ENCODE peak calls at places on chromosomes 1 and 21, in eight cellular contexts. One of them, this sample, is unnamed.

GRCh38 chr1:233233508-233234040 is 62.0 kb downstream of the PCNX2 start:
- DNase-seq in AG04450: no peak
- DNase-seq in kidney epithelial cell: no peak
- DNase-seq in stomach: no peak
- DNase-seq in adrenal gland: no peak
- DNase-seq in endothelial cell of umbilical vein: no peak
- DNase-seq in lower lobe of right lung: no peak
- DNase-seq in esophagus muscularis mucosa: no peak
- DNase-seq in this sample: no peak

GRCh38 chr1:202029171-202029665 is 18.8 kb downstream of the ELF3 start:
- DNase-seq in endothelial cell of umbilical vein: peak
- DNase-seq in lower lobe of right lung: no peak
- DNase-seq in AG04450: peak
- DNase-seq in esophagus muscularis mucosa: no peak
- DNase-seq in kidney epithelial cell: no peak
- DNase-seq in adrenal gland: no peak
- DNase-seq in stomach: no peak
- DNase-seq in this sample: no peak

GRCh38 chr1:154861607-154862094 is 8.4 kb downstream of the KCNN3 start:
- DNase-seq in endothelial cell of umbilical vein: no peak
- DNase-seq in adrenal gland: no peak
- DNase-seq in stomach: no peak
- DNase-seq in esophagus muscularis mucosa: no peak
- DNase-seq in lower lobe of right lung: no peak
- DNase-seq in kidney epithelial cell: no peak
- DNase-seq in AG04450: peak
- DNase-seq in this sample: no peak

GRCh38 chr1:185050823-185051451 is 5.6 kb downstream of the RNF2 start:
- DNase-seq in esophagus muscularis mucosa: no peak
- DNase-seq in lower lobe of right lung: no peak
- DNase-seq in stomach: no peak
- DNase-seq in adrenal gland: no peak
- DNase-seq in endothelial cell of umbilical vein: no peak
- DNase-seq in AG04450: no peak
- DNase-seq in kidney epithelial cell: no peak
- DNase-seq in this sample: no peak

GRCh38 chr21:44753357-44753756 is 42.0 kb upstream of the TSPEAR start:
- DNase-seq in stomach: no peak
- DNase-seq in endothelial cell of umbilical vein: no peak
- DNase-seq in kidney epithelial cell: no peak
- DNase-seq in AG04450: no peak
- DNase-seq in adrenal gland: no peak
- DNase-seq in esophagus muscularis mucosa: no peak
- DNase-seq in lower lobe of right lung: no peak
- DNase-seq in this sample: no peak

GRCh38 chr1:158177705-158178450 is 2.8 kb upstream of the CD1D start:
- DNase-seq in adrenal gland: peak
- DNase-seq in stomach: peak
- DNase-seq in AG04450: no peak
- DNase-seq in esophagus muscularis mucosa: no peak
- DNase-seq in lower lobe of right lung: peak
- DNase-seq in kidney epithelial cell: peak
- DNase-seq in endothelial cell of umbilical vein: peak
- DNase-seq in this sample: peak

GRCh38 chr1:63794927-63795326 is 21.1 kb downstream of the ROR1 start:
- DNase-seq in adrenal gland: no peak
- DNase-seq in AG04450: no peak
- DNase-seq in esophagus muscularis mucosa: no peak
- DNase-seq in endothelial cell of umbilical vein: no peak
- DNase-seq in kidney epithelial cell: no peak
- DNase-seq in stomach: no peak
- DNase-seq in lower lobe of right lung: peak
- DNase-seq in this sample: no peak

GRCh38 chr1:238061967-238062613 is 171.4 kb upstream of the ZP4 start:
- DNase-seq in esophagus muscularis mucosa: no peak
- DNase-seq in kidney epithelial cell: peak
- DNase-seq in stomach: no peak
- DNase-seq in endothelial cell of umbilical vein: no peak
- DNase-seq in lower lobe of right lung: no peak
- DNase-seq in AG04450: no peak
- DNase-seq in adrenal gland: no peak
- DNase-seq in this sample: no peak

GRCh38 chr21:43287111-43287973 is 118.5 kb downstream of the CRYAA start:
- DNase-seq in AG04450: no peak
- DNase-seq in adrenal gland: no peak
- DNase-seq in endothelial cell of umbilical vein: no peak
- DNase-seq in lower lobe of right lung: peak
- DNase-seq in esophagus muscularis mucosa: no peak
- DNase-seq in stomach: peak
- DNase-seq in kidney epithelial cell: no peak
- DNase-seq in this sample: no peak

GRCh38 chr1:159953866-159954515 is at the start of gene SLAMF9:
- DNase-seq in AG04450: no peak
- DNase-seq in esophagus muscularis mucosa: no peak
- DNase-seq in stomach: no peak
- DNase-seq in lower lobe of right lung: no peak
- DNase-seq in kidney epithelial cell: no peak
- DNase-seq in adrenal gland: no peak
- DNase-seq in endothelial cell of umbilical vein: no peak
- DNase-seq in this sample: no peak

GRCh38 chr1:150280138-150280707 is 2.1 kb upstream of the CIART start:
- DNase-seq in endothelial cell of umbilical vein: no peak
- DNase-seq in esophagus muscularis mucosa: no peak
- DNase-seq in stomach: peak
- DNase-seq in kidney epithelial cell: no peak
- DNase-seq in AG04450: no peak
- DNase-seq in lower lobe of right lung: no peak
- DNase-seq in adrenal gland: no peak
- DNase-seq in this sample: no peak
- TF ChIP-seq CTCF in endothelial cell of umbilical vein: no peak
- TF ChIP-seq CTCF in esophagus muscularis mucosa: no peak
- TF ChIP-seq CTCF in stomach: no peak
- TF ChIP-seq CTCF in kidney epithelial cell: no peak
- TF ChIP-seq CTCF in AG04450: no peak
- TF ChIP-seq CTCF in lower lobe of right lung: no peak
- TF ChIP-seq CTCF in adrenal gland: no peak
- TF ChIP-seq CTCF in this sample: no peak

DNA sequence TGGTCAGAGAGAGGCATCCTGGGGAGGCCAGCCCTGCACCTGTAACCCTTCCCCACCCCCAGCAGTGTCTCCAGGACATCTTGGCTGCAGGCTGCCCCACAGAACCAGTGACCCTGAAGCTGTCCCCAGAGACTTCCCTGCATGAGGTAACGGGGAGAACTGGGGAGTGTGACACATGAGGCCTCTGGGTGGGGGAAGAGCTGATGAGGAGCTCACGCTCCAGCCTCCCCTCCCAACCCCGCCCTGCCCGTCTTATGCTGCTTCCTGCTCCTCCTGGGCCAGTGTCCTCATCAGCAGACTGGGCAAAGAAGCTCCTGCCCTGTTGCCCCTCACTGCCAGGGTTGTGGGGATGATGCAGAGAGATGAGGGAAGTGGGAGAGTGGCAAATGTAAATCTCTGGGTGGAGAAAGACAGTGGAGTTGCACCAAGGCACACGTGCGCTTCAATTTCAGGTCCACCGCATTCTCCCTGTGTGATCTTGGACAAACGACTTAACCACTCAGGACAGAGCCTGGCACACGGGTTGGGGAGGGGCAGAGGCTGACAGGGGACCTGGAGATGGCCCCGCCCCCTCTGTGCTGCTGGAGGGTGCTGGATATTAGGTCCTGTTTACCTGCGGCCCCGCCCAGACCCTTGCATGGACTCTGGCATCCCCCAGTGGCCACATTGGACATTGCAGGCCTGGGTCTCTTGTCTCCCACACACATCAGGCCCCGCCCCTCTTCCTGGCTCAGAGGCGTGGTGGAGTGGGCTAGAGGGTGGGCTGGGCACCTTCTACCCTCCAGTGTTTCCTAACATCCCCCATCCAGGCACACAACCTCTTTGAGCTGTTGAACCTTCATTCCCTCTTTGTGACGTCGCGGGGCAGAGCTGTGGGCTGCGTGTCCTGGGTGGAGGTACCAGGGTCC is 12.3 kb downstream of the CLCNKB start:
- DNase-seq in stomach: peak
- DNase-seq in esophagus muscularis mucosa: peak
- DNase-seq in lower lobe of right lung: peak
- DNase-seq in kidney epithelial cell: peak
- DNase-seq in AG04450: peak
- DNase-seq in endothelial cell of umbilical vein: peak
- DNase-seq in adrenal gland: peak
- DNase-seq in this sample: peak
- TF ChIP-seq CTCF in stomach: peak
- TF ChIP-seq CTCF in esophagus muscularis mucosa: peak
- TF ChIP-seq CTCF in lower lobe of right lung: peak
- TF ChIP-seq CTCF in kidney epithelial cell: peak
- TF ChIP-seq CTCF in AG04450: peak
- TF ChIP-seq CTCF in endothelial cell of umbilical vein: peak
- TF ChIP-seq CTCF in adrenal gland: peak
- TF ChIP-seq CTCF in this sample: peak

GRCh38 chr1:30299393-30299792 is 424.0 kb downstream of the MATN1 start:
- DNase-seq in stomach: no peak
- DNase-seq in kidney epithelial cell: no peak
- DNase-seq in esophagus muscularis mucosa: peak
- DNase-seq in AG04450: no peak
- DNase-seq in lower lobe of right lung: no peak
- DNase-seq in endothelial cell of umbilical vein: no peak
- DNase-seq in adrenal gland: no peak
- DNase-seq in this sample: no peak
- TF ChIP-seq CTCF in stomach: no peak
- TF ChIP-seq CTCF in kidney epithelial cell: no peak
- TF ChIP-seq CTCF in esophagus muscularis mucosa: no peak
- TF ChIP-seq CTCF in AG04450: no peak
- TF ChIP-seq CTCF in lower lobe of right lung: no peak
- TF ChIP-seq CTCF in endothelial cell of umbilical vein: no peak
- TF ChIP-seq CTCF in adrenal gland: no peak
- TF ChIP-seq CTCF in this sample: no peak

DNA sequence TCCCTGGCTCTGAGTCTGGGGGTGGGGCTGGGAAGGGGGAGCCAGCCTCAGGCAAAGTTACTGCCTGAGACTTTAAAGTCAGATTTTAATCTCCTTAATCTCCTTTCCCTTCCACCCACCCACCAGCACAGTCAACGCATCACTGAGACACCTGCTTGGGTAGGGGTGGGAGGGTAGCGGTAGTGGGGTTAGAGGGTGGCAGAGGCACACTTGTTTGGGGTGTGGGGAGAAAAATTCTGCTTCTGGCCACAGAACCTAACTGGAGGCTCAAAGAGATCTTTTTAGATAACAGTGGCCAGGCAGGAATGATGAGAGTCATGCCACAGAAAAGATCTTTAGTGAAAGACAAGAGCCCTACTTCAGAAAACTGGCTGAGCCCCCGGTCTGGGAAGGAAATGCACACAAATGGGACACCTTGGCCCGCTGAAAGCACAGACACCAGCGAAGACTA is 44.1 kb downstream of the CD247 start:
- DNase-seq in stomach: no peak
- DNase-seq in lower lobe of right lung: no peak
- DNase-seq in esophagus muscularis mucosa: no peak
- DNase-seq in adrenal gland: no peak
- DNase-seq in kidney epithelial cell: no peak
- DNase-seq in AG04450: no peak
- DNase-seq in endothelial cell of umbilical vein: no peak
- DNase-seq in this sample: no peak
- TF ChIP-seq CTCF in stomach: no peak
- TF ChIP-seq CTCF in lower lobe of right lung: no peak
- TF ChIP-seq CTCF in esophagus muscularis mucosa: no peak
- TF ChIP-seq CTCF in adrenal gland: no peak
- TF ChIP-seq CTCF in kidney epithelial cell: no peak
- TF ChIP-seq CTCF in AG04450: no peak
- TF ChIP-seq CTCF in endothelial cell of umbilical vein: no peak
- TF ChIP-seq CTCF in this sample: no peak

DNA sequence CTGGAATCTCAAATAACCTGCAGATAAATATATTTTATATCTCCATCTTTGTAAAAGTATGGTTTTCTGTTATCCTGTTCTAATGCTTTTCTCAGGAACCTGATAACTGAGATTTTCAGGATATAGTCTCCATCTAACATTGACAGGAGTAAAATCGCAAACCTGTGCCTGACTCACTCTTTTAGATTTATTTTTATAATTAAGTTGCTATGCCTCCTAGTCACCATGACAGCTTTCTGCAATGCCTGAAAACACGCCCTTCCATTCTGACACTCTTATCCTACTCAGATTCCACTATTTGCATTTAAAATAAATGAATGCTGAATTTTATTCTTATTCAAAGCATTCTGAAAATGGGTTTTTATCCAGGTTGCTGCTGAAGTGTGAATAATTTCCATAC is 62.7 kb downstream of the RGS21 start:
- DNase-seq in AG04450: no peak
- DNase-seq in adrenal gland: no peak
- DNase-seq in stomach: no peak
- DNase-seq in esophagus muscularis mucosa: no peak
- DNase-seq in endothelial cell of umbilical vein: no peak
- DNase-seq in lower lobe of right lung: no peak
- DNase-seq in kidney epithelial cell: no peak
- DNase-seq in this sample: no peak
- TF ChIP-seq CTCF in AG04450: no peak
- TF ChIP-seq CTCF in adrenal gland: no peak
- TF ChIP-seq CTCF in stomach: no peak
- TF ChIP-seq CTCF in esophagus muscularis mucosa: no peak
- TF ChIP-seq CTCF in endothelial cell of umbilical vein: no peak
- TF ChIP-seq CTCF in lower lobe of right lung: no peak
- TF ChIP-seq CTCF in kidney epithelial cell: no peak
- TF ChIP-seq CTCF in this sample: no peak

GRCh38 chr1:31704261-31705079 is 653 bp upstream of the COL16A1 start:
- DNase-seq in endothelial cell of umbilical vein: no peak
- DNase-seq in esophagus muscularis mucosa: no peak
- DNase-seq in stomach: peak
- DNase-seq in kidney epithelial cell: no peak
- DNase-seq in AG04450: no peak
- DNase-seq in lower lobe of right lung: no peak
- DNase-seq in adrenal gland: no peak
- DNase-seq in this sample: no peak

GRCh38 chr1:31702836-31703404 is 897 bp downstream of the COL16A1 start:
- DNase-seq in lower lobe of right lung: no peak
- DNase-seq in esophagus muscularis mucosa: no peak
- DNase-seq in AG04450: no peak
- DNase-seq in kidney epithelial cell: no peak
- DNase-seq in stomach: no peak
- DNase-seq in endothelial cell of umbilical vein: no peak
- DNase-seq in adrenal gland: no peak
- DNase-seq in this sample: no peak

GRCh38 chr1:31706384-31707058 is 2.7 kb upstream of the COL16A1 start:
- DNase-seq in adrenal gland: no peak
- DNase-seq in kidney epithelial cell: no peak
- DNase-seq in AG04450: no peak
- DNase-seq in endothelial cell of umbilical vein: no peak
- DNase-seq in stomach: no peak
- DNase-seq in lower lobe of right lung: no peak
- DNase-seq in esophagus muscularis mucosa: no peak
- DNase-seq in this sample: no peak

GRCh38 chr1:31703431-31704260 is at the start of gene COL16A1:
- DNase-seq in esophagus muscularis mucosa: no peak
- DNase-seq in kidney epithelial cell: no peak
- DNase-seq in adrenal gland: peak
- DNase-seq in stomach: peak
- DNase-seq in AG04450: no peak
- DNase-seq in lower lobe of right lung: no peak
- DNase-seq in endothelial cell of umbilical vein: no peak
- DNase-seq in this sample: no peak

GRCh38 chr1:31705080-31705866 is 1.5 kb upstream of the COL16A1 start:
- DNase-seq in kidney epithelial cell: no peak
- DNase-seq in esophagus muscularis mucosa: no peak
- DNase-seq in stomach: peak
- DNase-seq in adrenal gland: no peak
- DNase-seq in lower lobe of right lung: no peak
- DNase-seq in endothelial cell of umbilical vein: no peak
- DNase-seq in AG04450: no peak
- DNase-seq in this sample: no peak
- TF ChIP-seq CTCF in kidney epithelial cell: peak
- TF ChIP-seq CTCF in esophagus muscularis mucosa: peak
- TF ChIP-seq CTCF in stomach: no peak
- TF ChIP-seq CTCF in adrenal gland: no peak
- TF ChIP-seq CTCF in lower lobe of right lung: no peak
- TF ChIP-seq CTCF in endothelial cell of umbilical vein: peak
- TF ChIP-seq CTCF in AG04450: peak
- TF ChIP-seq CTCF in this sample: peak

This sample was measured in progenitor cell of endocrine pancreas.